ENCODE peak calls at places on chromosome 12, in six cellular contexts. One of them, this sample, is unnamed.

GRCh38 chr12:80325167-80325959 is 118.7 kb upstream of the PTPRQ start:
- DNase-seq in cardiac fibroblast: peak
- DNase-seq in endodermal cell: peak
- DNase-seq in A549: no peak
- DNase-seq in heart right ventricle: no peak
- DNase-seq in foreskin fibroblast: peak
- DNase-seq in this sample: no peak

GRCh38 chr12:112005419-112006395 is 7.3 kb downstream of the TMEM116 start:
- DNase-seq in cardiac fibroblast: no peak
- DNase-seq in endodermal cell: peak
- DNase-seq in A549: peak
- DNase-seq in heart right ventricle: no peak
- DNase-seq in foreskin fibroblast: no peak
- DNase-seq in this sample: no peak

GRCh38 chr12:108214486-108214885 is 85.4 kb downstream of the WSCD2 start:
- DNase-seq in cardiac fibroblast: peak
- DNase-seq in endodermal cell: peak
- DNase-seq in A549: no peak
- DNase-seq in heart right ventricle: peak
- DNase-seq in foreskin fibroblast: peak
- DNase-seq in this sample: no peak

GRCh38 chr12:67982165-67982563 is 7.1 kb upstream of the IFNG-AS1 start:
- DNase-seq in cardiac fibroblast: peak
- DNase-seq in endodermal cell: no peak
- DNase-seq in A549: no peak
- DNase-seq in heart right ventricle: no peak
- DNase-seq in foreskin fibroblast: peak
- DNase-seq in this sample: no peak

GRCh38 chr12:24034160-24034559 is 84.7 kb upstream of the SOX5 start:
- DNase-seq in cardiac fibroblast: no peak
- DNase-seq in endodermal cell: no peak
- DNase-seq in A549: no peak
- DNase-seq in heart right ventricle: no peak
- DNase-seq in foreskin fibroblast: no peak
- DNase-seq in this sample: no peak

GRCh38 chr12:47139010-47139681 is 59.4 kb upstream of the AMIGO2 start:
- DNase-seq in cardiac fibroblast: no peak
- DNase-seq in endodermal cell: no peak
- DNase-seq in A549: no peak
- DNase-seq in heart right ventricle: no peak
- DNase-seq in foreskin fibroblast: no peak
- DNase-seq in this sample: no peak

GRCh38 chr12:6631549-6631961 is 4.2 kb downstream of the LPAR5 start:
- DNase-seq in cardiac fibroblast: no peak
- DNase-seq in endodermal cell: peak
- DNase-seq in A549: no peak
- DNase-seq in heart right ventricle: peak
- DNase-seq in foreskin fibroblast: no peak
- DNase-seq in this sample: no peak

GRCh38 chr12:109686523-109686922 is 27.1 kb upstream of the FAM222A start:
- DNase-seq in cardiac fibroblast: no peak
- DNase-seq in endodermal cell: no peak
- DNase-seq in A549: no peak
- DNase-seq in heart right ventricle: no peak
- DNase-seq in foreskin fibroblast: no peak
- DNase-seq in this sample: no peak

GRCh38 chr12:92739099-92739498 is 36.3 kb downstream of the PLEKHG7 start:
- DNase-seq in cardiac fibroblast: peak
- DNase-seq in endodermal cell: peak
- DNase-seq in A549: peak
- DNase-seq in heart right ventricle: no peak
- DNase-seq in foreskin fibroblast: no peak
- DNase-seq in this sample: no peak

GRCh38 chr12:104181313-104181712 is 34.3 kb upstream of the TXNRD1 start:
- DNase-seq in cardiac fibroblast: peak
- DNase-seq in endodermal cell: peak
- DNase-seq in A549: peak
- DNase-seq in heart right ventricle: no peak
- DNase-seq in foreskin fibroblast: peak
- DNase-seq in this sample: no peak

GRCh38 chr12:103884316-103884715 is 43.3 kb upstream of the NT5DC3 start:
- DNase-seq in cardiac fibroblast: peak
- DNase-seq in endodermal cell: no peak
- DNase-seq in A549: peak
- DNase-seq in heart right ventricle: no peak
- DNase-seq in foreskin fibroblast: peak
- DNase-seq in this sample: no peak

GRCh38 chr12:675562-675961 is 12.3 kb upstream of the NINJ2 start:
- DNase-seq in cardiac fibroblast: no peak
- DNase-seq in endodermal cell: no peak
- DNase-seq in A549: no peak
- DNase-seq in heart right ventricle: no peak
- DNase-seq in foreskin fibroblast: no peak
- DNase-seq in this sample: no peak

GRCh38 chr12:130070017-130070653 is 92.1 kb upstream of the FZD10 start:
- DNase-seq in cardiac fibroblast: no peak
- DNase-seq in endodermal cell: peak
- DNase-seq in A549: peak
- DNase-seq in heart right ventricle: no peak
- DNase-seq in foreskin fibroblast: no peak
- DNase-seq in this sample: no peak

GRCh38 chr12:103745962-103746361 is 95.1 kb downstream of the NT5DC3 start:
- DNase-seq in cardiac fibroblast: no peak
- DNase-seq in endodermal cell: peak
- DNase-seq in A549: peak
- DNase-seq in heart right ventricle: no peak
- DNase-seq in foreskin fibroblast: no peak
- DNase-seq in this sample: no peak

GRCh38 chr12:6767592-6768384 is 1.6 kb downstream of the PTMS start:
- DNase-seq in cardiac fibroblast: peak
- DNase-seq in endodermal cell: peak
- DNase-seq in A549: no peak
- DNase-seq in heart right ventricle: no peak
- DNase-seq in foreskin fibroblast: no peak
- DNase-seq in this sample: no peak

GRCh38 chr12:50520808-50521207 is 16.0 kb downstream of the DIP2B start:
- DNase-seq in cardiac fibroblast: no peak
- DNase-seq in endodermal cell: no peak
- DNase-seq in A549: no peak
- DNase-seq in heart right ventricle: no peak
- DNase-seq in foreskin fibroblast: no peak
- DNase-seq in this sample: no peak

GRCh38 chr12:6267007-6267721 is 43.3 kb upstream of the PLEKHG6 start:
- DNase-seq in cardiac fibroblast: peak
- DNase-seq in endodermal cell: no peak
- DNase-seq in A549: no peak
- DNase-seq in heart right ventricle: no peak
- DNase-seq in foreskin fibroblast: peak
- DNase-seq in this sample: no peak

GRCh38 chr12:11906284-11906935 is 164.3 kb upstream of the BCL2L14 start:
- DNase-seq in cardiac fibroblast: peak
- DNase-seq in endodermal cell: no peak
- DNase-seq in A549: no peak
- DNase-seq in heart right ventricle: no peak
- DNase-seq in foreskin fibroblast: peak
- DNase-seq in this sample: peak

GRCh38 chr12:91003737-91004136 is 1.0 kb downstream of the EPYC start:
- DNase-seq in cardiac fibroblast: no peak
- DNase-seq in endodermal cell: no peak
- DNase-seq in A549: no peak
- DNase-seq in heart right ventricle: no peak
- DNase-seq in foreskin fibroblast: no peak
- DNase-seq in this sample: no peak

GRCh38 chr12:121217761-121218160 is 7.8 kb downstream of the P2RX4 start:
- DNase-seq in cardiac fibroblast: no peak
- DNase-seq in endodermal cell: no peak
- DNase-seq in A549: no peak
- DNase-seq in heart right ventricle: no peak
- DNase-seq in foreskin fibroblast: no peak
- DNase-seq in this sample: no peak

GRCh38 chr12:130439250-130439649 is 101.6 kb downstream of the PIWIL1 start:
- DNase-seq in cardiac fibroblast: no peak
- DNase-seq in endodermal cell: no peak
- DNase-seq in A549: no peak
- DNase-seq in heart right ventricle: no peak
- DNase-seq in foreskin fibroblast: no peak
- DNase-seq in this sample: no peak

GRCh38 chr12:90816353-90817089 is 138.5 kb downstream of the CCER1 start:
- DNase-seq in cardiac fibroblast: peak
- DNase-seq in endodermal cell: no peak
- DNase-seq in A549: no peak
- DNase-seq in heart right ventricle: no peak
- DNase-seq in foreskin fibroblast: peak
- DNase-seq in this sample: no peak

GRCh38 chr12:56377310-56377988 is 14.8 kb upstream of the APOF start:
- DNase-seq in cardiac fibroblast: peak
- DNase-seq in endodermal cell: peak
- DNase-seq in A549: peak
- DNase-seq in heart right ventricle: no peak
- DNase-seq in foreskin fibroblast: peak
- DNase-seq in this sample: no peak

GRCh38 chr12:94603434-94604068 is 46.8 kb downstream of the TMCC3 start:
- DNase-seq in cardiac fibroblast: peak
- DNase-seq in endodermal cell: peak
- DNase-seq in A549: peak
- DNase-seq in heart right ventricle: peak
- DNase-seq in foreskin fibroblast: no peak
- DNase-seq in this sample: no peak

GRCh38 chr12:1350055-1350933 is 244.1 kb downstream of the FBXL14 start:
- DNase-seq in cardiac fibroblast: peak
- DNase-seq in endodermal cell: no peak
- DNase-seq in A549: peak
- DNase-seq in heart right ventricle: no peak
- DNase-seq in foreskin fibroblast: peak
- DNase-seq in this sample: peak

GRCh38 chr12:124621296-124621660 is 53.9 kb upstream of the NCOR2 start:
- DNase-seq in cardiac fibroblast: peak
- DNase-seq in endodermal cell: peak
- DNase-seq in A549: no peak
- DNase-seq in heart right ventricle: peak
- DNase-seq in foreskin fibroblast: no peak
- DNase-seq in this sample: no peak

GRCh38 chr12:57607958-57608663 is 3.1 kb upstream of the ARHGEF25 start:
- DNase-seq in cardiac fibroblast: no peak
- DNase-seq in endodermal cell: no peak
- DNase-seq in A549: no peak
- DNase-seq in heart right ventricle: no peak
- DNase-seq in foreskin fibroblast: no peak
- DNase-seq in this sample: no peak

GRCh38 chr12:52945389-52946232 is 3.3 kb upstream of the KRT18 start:
- DNase-seq in cardiac fibroblast: peak
- DNase-seq in endodermal cell: peak
- DNase-seq in A549: peak
- DNase-seq in heart right ventricle: no peak
- DNase-seq in foreskin fibroblast: peak
- DNase-seq in this sample: peak

GRCh38 chr12:2836576-2836975 is 1.7 kb upstream of the NRIP2 start:
- DNase-seq in cardiac fibroblast: no peak
- DNase-seq in endodermal cell: no peak
- DNase-seq in A549: no peak
- DNase-seq in heart right ventricle: no peak
- DNase-seq in foreskin fibroblast: no peak
- DNase-seq in this sample: no peak
- H3K4me3 ChIP-seq in cardiac fibroblast: no peak
- H3K4me3 ChIP-seq in endodermal cell: no peak
- H3K4me3 ChIP-seq in A549: no peak
- H3K4me3 ChIP-seq in heart right ventricle: no peak
- H3K4me3 ChIP-seq in foreskin fibroblast: no peak
- H3K4me3 ChIP-seq in this sample: no peak

GRCh38 chr12:48681738-48682532 is at the start of gene KANSL2:
- DNase-seq in cardiac fibroblast: peak
- DNase-seq in endodermal cell: peak
- DNase-seq in A549: peak
- DNase-seq in heart right ventricle: peak
- DNase-seq in foreskin fibroblast: peak
- DNase-seq in this sample: peak

GRCh38 chr12:48681416-48681737 is 661 bp downstream of the KANSL2 start:
- DNase-seq in cardiac fibroblast: peak
- DNase-seq in endodermal cell: no peak
- DNase-seq in A549: peak
- DNase-seq in heart right ventricle: no peak
- DNase-seq in foreskin fibroblast: peak
- DNase-seq in this sample: no peak

GRCh38 chr12:48680861-48681260 is 1.2 kb downstream of the KANSL2 start:
- DNase-seq in cardiac fibroblast: no peak
- DNase-seq in endodermal cell: no peak
- DNase-seq in A549: no peak
- DNase-seq in heart right ventricle: no peak
- DNase-seq in foreskin fibroblast: no peak
- DNase-seq in this sample: no peak

GRCh38 chr12:48677782-48678181 is 4.3 kb downstream of the KANSL2 start:
- DNase-seq in cardiac fibroblast: peak
- DNase-seq in endodermal cell: no peak
- DNase-seq in A549: no peak
- DNase-seq in heart right ventricle: no peak
- DNase-seq in foreskin fibroblast: no peak
- DNase-seq in this sample: no peak

GRCh38 chr12:48678561-48679185 is 3.4 kb downstream of the KANSL2 start:
- DNase-seq in cardiac fibroblast: no peak
- DNase-seq in endodermal cell: no peak
- DNase-seq in A549: no peak
- DNase-seq in heart right ventricle: no peak
- DNase-seq in foreskin fibroblast: no peak
- DNase-seq in this sample: no peak
- TF ChIP-seq CTCF in cardiac fibroblast: no peak
- TF ChIP-seq CTCF in endodermal cell: no peak
- TF ChIP-seq CTCF in A549: no peak
- TF ChIP-seq CTCF in heart right ventricle: no peak
- TF ChIP-seq CTCF in foreskin fibroblast: no peak
- TF ChIP-seq CTCF in this sample: no peak

GRCh38 chr12:8662592-8662991 is at the start of gene MFAP5:
- DNase-seq in cardiac fibroblast: peak
- DNase-seq in endodermal cell: no peak
- DNase-seq in A549: no peak
- DNase-seq in heart right ventricle: no peak
- DNase-seq in foreskin fibroblast: peak
- DNase-seq in this sample: peak
- H3K4me3 ChIP-seq in cardiac fibroblast: no peak
- H3K4me3 ChIP-seq in endodermal cell: no peak
- H3K4me3 ChIP-seq in A549: no peak
- H3K4me3 ChIP-seq in heart right ventricle: peak
- H3K4me3 ChIP-seq in foreskin fibroblast: peak
- H3K4me3 ChIP-seq in this sample: peak

DNA sequence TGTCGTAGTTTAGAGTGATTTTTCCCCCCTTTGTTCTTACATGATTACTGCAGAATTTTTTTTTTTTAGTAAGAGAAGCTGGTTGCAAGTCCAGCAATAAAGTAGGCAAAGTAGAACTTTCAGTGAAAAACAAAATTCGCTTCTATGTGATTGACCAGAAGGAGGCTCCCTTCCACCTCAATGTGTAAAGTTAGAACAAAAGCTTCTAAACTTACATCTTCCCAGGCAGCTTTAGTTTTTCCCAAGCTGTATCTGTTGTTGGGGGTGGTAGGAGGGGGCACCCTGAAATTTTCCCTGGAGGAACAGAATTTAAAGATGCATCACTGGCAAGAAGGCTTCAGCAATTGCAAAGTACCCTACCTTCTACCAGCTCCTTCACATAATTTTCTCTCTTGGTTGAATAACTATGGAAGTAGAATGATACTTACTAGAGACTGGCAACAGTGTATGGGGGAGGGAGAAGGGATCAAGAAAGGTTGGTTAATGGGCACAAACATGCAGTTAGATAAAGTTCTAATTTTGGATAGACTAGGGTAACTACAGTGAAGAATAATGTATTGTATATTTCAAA is 87.3 kb upstream of the E2F7 start:
- DNase-seq in cardiac fibroblast: peak
- DNase-seq in endodermal cell: peak
- DNase-seq in A549: peak
- DNase-seq in heart right ventricle: no peak
- DNase-seq in foreskin fibroblast: peak
- DNase-seq in this sample: no peak
- TF ChIP-seq CTCF in cardiac fibroblast: peak
- TF ChIP-seq CTCF in endodermal cell: peak
- TF ChIP-seq CTCF in A549: peak
- TF ChIP-seq CTCF in heart right ventricle: peak
- TF ChIP-seq CTCF in foreskin fibroblast: peak
- TF ChIP-seq CTCF in this sample: peak

This sample was measured in AG04449.